ENCODE peak calls at places on chromosomes 2 and 18, in four cellular contexts. E, X, F and K are unnamed samples.

GRCh38 chr2:203846490-203847105 is 21.0 kb upstream of the CTLA4 start:
- DNase-seq in E (no peak), F (no peak), X (peak; percentile 30), K (no peak)

GRCh38 chr2:96642564-96643350 is at the start of gene FER1L5:
- DNase-seq in E (peak; percentile 64), X (peak; percentile 57), F (no peak), K (peak; percentile 51)

GRCh38 chr2:54840559-54840958 is 117.1 kb downstream of the EML6 start:
- DNase-seq in E (no peak), F (no peak), X (no peak), K (no peak)

GRCh38 chr2:239190346-239190745 is 210.5 kb downstream of the HDAC4 start:
- DNase-seq in X (no peak), F (no peak), E (no peak), K (no peak)

GRCh38 chr2:147641644-147642043 is 203.2 kb upstream of the ACVR2A start:
- DNase-seq in F (no peak), X (peak; percentile 59), E (peak; percentile 33), K (no peak)

GRCh38 chr2:14826518-14826917 is 194.0 kb downstream of the LRATD1 start:
- DNase-seq in E (no peak), X (peak; percentile 46), F (no peak), K (no peak)

GRCh38 chr2:182410120-182410519 is 16.7 kb downstream of the PDE1A start:
- DNase-seq in X (no peak), E (no peak), F (no peak), K (no peak)

GRCh38 chr18:10041180-10041579 is 127.4 kb downstream of the VAPA start:
- DNase-seq in E (no peak), F (peak; percentile 82), X (no peak), K (peak; percentile 100)

GRCh38 chr2:190255668-190256067 is 64.0 kb downstream of the HIBCH start:
- DNase-seq in F (no peak), E (peak; percentile 10), X (no peak), K (no peak)

GRCh38 chr2:68521037-68521436 is 53.7 kb downstream of the APLF start:
- DNase-seq in E (no peak), F (no peak), X (no peak), K (no peak)

GRCh38 chr18:55404811-55405654 is 183.0 kb downstream of the TCF4 start:
- DNase-seq in E (no peak), F (no peak), X (peak; percentile 39), K (peak; percentile 58)

GRCh38 chr2:174802459-174802858 is 38.2 kb upstream of the CHRNA1 start:
- DNase-seq in F (no peak), X (peak; percentile 69), E (peak; percentile 84), K (no peak)

GRCh38 chr18:57775937-57776336 is 27.2 kb downstream of the ATP8B1 start:
- DNase-seq in E (peak; percentile 61), F (no peak), X (peak; percentile 67), K (no peak)

GRCh38 chr2:109170645-109171044 is 41.6 kb downstream of the SH3RF3 start:
- DNase-seq in F (no peak), E (no peak), X (no peak), K (no peak)

GRCh38 chr2:190415794-190416729 is 7.9 kb downstream of the MFSD6 start:
- DNase-seq in X (no peak), E (no peak), F (no peak), K (no peak)

GRCh38 chr2:231184319-231184718 is 14.1 kb upstream of the ARMC9 start:
- DNase-seq in X (no peak), F (no peak), E (no peak), K (no peak)

GRCh38 chr2:74756356-74756890 is 77.5 kb upstream of the HK2 start:
- DNase-seq in X (no peak), F (no peak), E (no peak), K (peak; percentile 26)

GRCh38 chr2:71933467-71934319 is 214.0 kb downstream of the CYP26B1 start:
- DNase-seq in F (peak; percentile 67), E (peak; percentile 14), X (peak; percentile 93), K (peak; percentile 15)

GRCh38 chr2:45263147-45263546 is 253.9 kb upstream of the SIX2 start:
- DNase-seq in F (no peak), X (no peak), E (no peak), K (no peak)

GRCh38 chr18:3605562-3606443 is 155.8 kb downstream of the TGIF1 start:
- DNase-seq in F (no peak), X (peak; percentile 80), E (peak; percentile 52), K (peak; percentile 72)

GRCh38 chr18:75823376-75823950 is 396.0 kb upstream of the SMIM21 start:
- DNase-seq in F (no peak), E (no peak), X (no peak), K (peak; percentile 36)

GRCh38 chr2:74576151-74576755 is 21.7 kb downstream of the DOK1 start:
- DNase-seq in X (peak; percentile 71), F (no peak), E (peak; percentile 49), K (peak; percentile 74)

GRCh38 chr18:79294235-79294634 is 101.5 kb upstream of the NFATC1 start:
- DNase-seq in X (no peak), E (no peak), F (no peak), K (no peak)

GRCh38 chr2:62309081-62309464 is 113.2 kb downstream of the B3GNT2 start:
- DNase-seq in E (no peak), F (no peak), X (no peak), K (no peak)

GRCh38 chr2:62304429-62305417 is 108.8 kb downstream of the B3GNT2 start:
- DNase-seq in F (peak; percentile 86), X (peak; percentile 28), E (peak; percentile 93), K (peak; percentile 95)

GRCh38 chr2:62305421-62306176 is 109.7 kb downstream of the B3GNT2 start:
- DNase-seq in E (no peak), X (peak; percentile 16), F (no peak), K (peak; percentile 38)

GRCh38 chr2:62307469-62308389 is 111.8 kb downstream of the B3GNT2 start:
- DNase-seq in E (no peak), X (no peak), F (no peak), K (no peak)

DNA sequence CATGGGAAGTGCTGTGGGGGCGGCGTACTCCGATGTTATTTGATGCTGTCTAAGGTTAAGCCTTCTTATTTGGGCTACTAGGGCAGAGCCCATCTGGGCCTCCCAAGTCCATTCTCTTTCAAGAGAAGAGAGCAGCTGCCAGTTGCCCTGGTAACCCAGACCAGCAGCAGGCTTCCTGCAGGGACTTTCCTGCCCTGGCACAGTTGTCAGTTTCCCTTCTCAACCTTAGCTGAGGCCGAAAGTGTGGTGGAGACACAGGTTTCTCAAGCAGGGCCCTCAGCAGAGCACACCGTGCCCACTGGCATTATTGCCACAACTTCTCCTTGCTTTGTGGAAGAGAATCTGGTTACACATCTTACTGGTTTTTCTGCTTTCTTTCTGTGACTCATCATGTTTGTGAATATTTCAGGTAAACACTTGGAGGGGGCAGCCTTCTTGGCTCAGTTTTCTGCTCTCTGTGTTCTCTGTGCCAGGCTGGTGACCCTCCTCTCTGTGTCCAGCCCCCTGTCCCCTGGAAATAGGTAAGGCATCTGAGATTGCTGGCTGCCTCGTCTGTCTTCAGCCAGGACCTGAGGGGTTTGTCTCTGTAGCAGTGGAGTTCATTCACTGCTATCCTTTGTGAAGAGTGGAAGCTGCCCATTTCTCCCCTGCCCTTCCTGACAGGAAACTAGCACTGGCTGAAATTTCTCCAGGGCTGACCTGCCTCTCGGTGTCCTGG is 111.0 kb downstream of the B3GNT2 start:
- DNase-seq in X (no peak), F (no peak), E (no peak), K (peak; percentile 32)
- H3K4me3 ChIP-seq in X (no peak overlapping the region), F (no peak overlapping the region), E (no peak overlapping the region), K (no peak overlapping the region)

DNA sequence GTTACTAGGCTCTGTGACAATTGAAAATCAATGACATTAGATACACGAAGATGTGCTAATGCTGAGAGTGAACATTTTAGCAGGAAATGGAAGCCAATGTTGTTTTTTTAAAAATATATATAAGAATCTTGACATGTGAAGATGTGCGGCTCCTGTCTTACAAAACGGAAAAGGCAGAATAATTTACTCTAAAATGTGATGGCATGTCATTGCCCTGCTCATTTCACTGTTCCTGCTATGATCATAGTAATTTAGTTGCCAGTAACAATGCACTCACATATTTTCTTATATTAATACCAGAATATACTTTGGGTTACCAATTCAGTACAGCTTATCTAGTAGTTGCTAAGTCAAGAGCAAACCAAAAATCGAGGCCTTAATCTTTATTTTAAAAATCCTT is 10.3 kb downstream of the EPHA4 start:
- DNase-seq in E (no peak), F (no peak), X (no peak), K (no peak)
- H3K4me3 ChIP-seq in E (no peak overlapping the region), F (no peak overlapping the region), X (no peak overlapping the region), K (no peak overlapping the region)

DNA sequence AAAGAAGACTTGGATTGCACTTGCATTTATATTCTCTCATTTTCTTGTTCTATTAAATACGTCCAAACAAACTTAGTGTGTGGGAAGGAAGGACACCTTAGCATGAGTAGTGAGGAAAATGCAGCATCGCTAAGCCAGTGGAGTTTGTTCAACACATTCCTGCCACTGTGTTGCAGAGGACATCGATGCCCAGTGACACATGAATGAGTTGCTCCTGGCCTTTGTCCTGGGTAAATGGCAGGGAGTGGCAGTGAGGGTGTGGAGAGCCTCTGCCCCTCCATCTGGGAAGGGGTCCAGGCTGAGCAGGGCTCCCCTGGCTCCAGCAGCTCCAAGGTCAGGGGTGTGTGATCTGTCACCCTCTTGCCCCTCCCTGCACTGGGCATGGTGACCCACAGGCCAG is 75.9 kb downstream of the CABLES1 start:
- DNase-seq in F (no peak), X (no peak), E (no peak), K (no peak)
- H3K4me3 ChIP-seq in F (no peak overlapping the region), X (no peak overlapping the region), E (no peak overlapping the region), K (no peak overlapping the region)

GRCh38 chr2:170845343-170845742 is 28.7 kb downstream of the GAD1 start:
- DNase-seq in F (no peak), X (no peak), E (no peak), K (no peak)
- H3K4me3 ChIP-seq in F (no peak overlapping the region), X (no peak overlapping the region), E (no peak overlapping the region), K (no peak overlapping the region)

DNA sequence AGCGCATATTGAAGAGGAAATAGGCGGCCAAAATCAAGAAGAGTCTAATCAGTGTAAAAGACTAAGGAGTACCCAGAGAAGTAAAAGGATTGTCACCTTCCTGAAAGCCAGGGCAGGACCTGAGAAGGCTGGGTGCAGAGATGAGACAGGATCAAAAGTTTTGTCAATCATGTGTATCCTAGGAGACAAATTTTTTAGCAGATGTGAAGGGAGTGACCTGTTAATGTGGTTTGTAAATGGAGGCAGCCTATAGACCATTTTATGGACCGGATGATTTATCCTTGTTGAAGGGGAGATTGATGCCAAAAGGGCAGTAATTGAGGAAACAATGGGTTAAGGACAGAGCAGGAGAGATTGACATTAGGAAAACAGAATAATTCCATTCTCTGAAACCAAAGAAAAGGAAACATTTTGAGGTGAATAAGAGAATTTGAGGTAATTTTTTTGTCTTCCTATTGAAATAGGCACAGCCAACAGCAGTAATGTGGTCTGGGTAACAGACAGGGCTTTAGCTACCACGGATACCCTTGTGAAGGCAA is 856 bp downstream of the NDC80 start:
- DNase-seq in E (no peak), X (peak; percentile 31), F (no peak), K (no peak)
- H3K4me3 ChIP-seq in E (peak overlapping the region; percentile 99), X (peak overlapping the region; percentile 95), F (peak overlapping the region; percentile 71), K (peak overlapping the region; percentile 94)